ENCODE peak calls at places on chromosome 18, in ten cellular contexts. W, U, Y, G, N, P, Z, A, S and L are unnamed samples.
A peak's percentile ranks its signal among the peaks of the same experiment; 100 is the strongest.

GRCh38 chr18:21820035-21820810 is 79.6 kb downstream of the MIB1 start:
- DNase-seq in U (no peak), P (no peak), S (peak; percentile 7), Y (no peak), A (peak; percentile 38), N (no peak), Z (peak; percentile 36), W (peak; percentile 31), G (peak; percentile 17), L (no peak)

GRCh38 chr18:9017170-9017899 is 85.2 kb upstream of the NDUFV2 start:
- DNase-seq in W (peak; percentile 39), G (peak; percentile 83), U (peak; percentile 84), S (peak; percentile 90), Y (peak; percentile 69), A (peak; percentile 73), P (peak; percentile 88), N (no peak), Z (peak; percentile 91), L (peak; percentile 3)

GRCh38 chr18:70373062-70373519 is 84.2 kb downstream of the SOCS6 start:
- DNase-seq in P (no peak), N (no peak), Z (no peak), W (no peak), G (no peak), Y (no peak), A (peak; percentile 21), U (no peak), S (peak; percentile 97), L (no peak)

GRCh38 chr18:8367217-8367988 is 241.8 kb upstream of the RAB12 start:
- DNase-seq in Z (peak; percentile 31), U (peak; percentile 55), A (peak; percentile 9), W (peak; percentile 26), P (peak; percentile 39), Y (no peak), S (peak; percentile 7), G (peak; percentile 43), N (no peak), L (no peak)

GRCh38 chr18:50422286-50422898 is 47.5 kb downstream of the SKA1 start:
- DNase-seq in S (no peak), Z (no peak), W (no peak), G (no peak), P (no peak), Y (no peak), U (no peak), A (no peak), N (no peak), L (no peak)

GRCh38 chr18:23141022-23141999 is 6.0 kb downstream of the CABLES1 start:
- DNase-seq in G (no peak), S (no peak), W (no peak), Z (no peak), A (no peak), N (no peak), P (no peak), U (peak; percentile 67), Y (no peak), L (no peak)

GRCh38 chr18:500230-500555 is 308 bp downstream of the COLEC12 start:
- DNase-seq in P (peak; percentile 33), S (no peak), U (peak; percentile 45), W (no peak), Z (no peak), A (no peak), Y (no peak), G (no peak), N (no peak), L (no peak)

GRCh38 chr18:24502621-24503020 is 42.2 kb downstream of the HRH4 start:
- DNase-seq in S (no peak), A (no peak), P (no peak), Y (no peak), N (no peak), W (no peak), G (no peak), U (no peak), Z (no peak), L (no peak)

GRCh38 chr18:28175047-28175929 is 1.6 kb downstream of the CDH2 start:
- DNase-seq in W (no peak), P (peak; percentile 16), U (peak; percentile 68), Z (no peak), N (no peak), G (peak; percentile 14), S (no peak), Y (no peak), A (peak; percentile 21), L (no peak)